ENCODE peak calls at places on chromosomes 13 and 19, in eight cellular contexts. C, L, I, N, D, J, S and W are unnamed samples.

GRCh38 chr13:113220877-113221276 is 11.5 kb downstream of the CUL4A start:
- DNase-seq in J (peak), N (no peak), D (no peak), L (no peak), I (peak), C (no peak), S (peak), W (no peak)

GRCh38 chr13:76829572-76830327 is 56.5 kb downstream of the KCTD12 start:
- DNase-seq in J (no peak), N (peak), L (no peak), I (peak), S (peak), D (peak), C (no peak), W (no peak)

GRCh38 chr19:52391135-52391534 is 6.5 kb upstream of the ZNF528 start:
- DNase-seq in C (no peak), J (no peak), D (no peak), L (no peak), N (no peak), I (no peak), S (no peak), W (no peak)

GRCh38 chr13:101209206-101209893 is 207.0 kb downstream of the NALCN start:
- DNase-seq in I (no peak), C (no peak), J (no peak), D (no peak), S (no peak), N (no peak), L (no peak), W (no peak)

GRCh38 chr13:90447735-90448103 is 899.8 kb upstream of the MIR17HG start:
- DNase-seq in J (peak), L (no peak), D (no peak), N (no peak), I (peak), C (no peak), S (no peak), W (peak)

GRCh38 chr19:13208131-13208963 is 58.1 kb downstream of the IER2 start:
- DNase-seq in C (no peak), N (peak), S (peak), I (peak), L (peak), D (peak), J (peak), W (peak)

GRCh38 chr13:110045202-110045601 is 258.8 kb upstream of the IRS2 start:
- DNase-seq in N (no peak), S (no peak), D (no peak), C (no peak), I (no peak), J (no peak), L (no peak), W (no peak)

GRCh38 chr13:44726214-44726613 is 150.1 kb upstream of the TSC22D1 start:
- DNase-seq in J (peak), N (no peak), L (no peak), S (no peak), I (peak), D (no peak), C (no peak), W (no peak)

GRCh38 chr19:17475541-17476115 is 5.3 kb downstream of the SLC27A1 start:
- DNase-seq in N (peak), I (peak), L (peak), S (peak), J (peak), C (peak), D (no peak), W (peak)

GRCh38 chr19:16889883-16890460 is 1.2 kb downstream of the F2RL3 start:
- DNase-seq in J (no peak), I (no peak), N (no peak), S (no peak), C (no peak), L (no peak), D (no peak), W (no peak)

GRCh38 chr19:35498984-35499383 is 8.7 kb upstream of the KRTDAP start:
- DNase-seq in I (no peak), D (no peak), N (no peak), C (no peak), L (no peak), S (no peak), J (no peak), W (no peak)

GRCh38 chr13:95067303-95067702 is 233.9 kb downstream of the ABCC4 start:
- DNase-seq in J (no peak), S (no peak), N (no peak), L (no peak), D (no peak), C (no peak), I (peak), W (peak)

GRCh38 chr13:112917731-112918130 is 51.3 kb upstream of the MCF2L start:
- DNase-seq in N (no peak), L (no peak), I (no peak), S (no peak), D (no peak), C (no peak), J (no peak), W (no peak)

GRCh38 chr19:38842439-38843174 is 7.2 kb downstream of the HNRNPL start:
- DNase-seq in I (no peak), L (no peak), S (no peak), C (no peak), N (no peak), J (no peak), D (no peak), W (no peak)

GRCh38 chr13:34347784-34348573 is 530.0 kb downstream of the RFC3 start:
- DNase-seq in C (no peak), D (no peak), S (no peak), I (no peak), L (peak), N (peak), J (peak), W (no peak)

GRCh38 chr13:19794552-19795143 is 11.9 kb upstream of the PSPC1 start:
- DNase-seq in D (no peak), I (no peak), S (no peak), N (no peak), J (no peak), L (no peak), C (no peak), W (no peak)

GRCh38 chr19:6030214-6030507 is 52.2 kb upstream of the RANBP3 start:
- DNase-seq in D (no peak), J (peak), S (no peak), N (no peak), L (no peak), C (no peak), I (peak), W (peak)

GRCh38 chr19:10815969-10816635 is 19.9 kb downstream of the TMED1 start:
- DNase-seq in S (no peak), J (peak), D (no peak), C (no peak), L (no peak), N (no peak), I (no peak), W (no peak)

GRCh38 chr13:31063734-31064133 is 98.0 kb downstream of the HSPH1 start:
- DNase-seq in I (no peak), J (no peak), C (no peak), L (no peak), N (no peak), D (no peak), S (no peak), W (no peak)

GRCh38 chr13:44854264-44855060 is 134.8 kb downstream of the NUFIP1 start:
- DNase-seq in J (no peak), I (no peak), D (no peak), L (no peak), S (peak), C (peak), N (peak), W (no peak)

GRCh38 chr19:2461751-2462634 is 5.2 kb upstream of the LMNB2 start:
- DNase-seq in I (peak), L (no peak), J (peak), C (peak), D (no peak), N (peak), S (peak), W (peak)

GRCh38 chr13:105291987-105292386 is 1243.5 kb downstream of the EFNB2 start:
- DNase-seq in J (no peak), S (no peak), N (no peak), L (no peak), I (no peak), D (no peak), C (no peak), W (no peak)

GRCh38 chr13:112926993-112927392 is 42.0 kb upstream of the MCF2L start:
- DNase-seq in D (no peak), L (no peak), N (no peak), I (no peak), C (no peak), S (no peak), J (no peak), W (no peak)

GRCh38 chr13:25117312-25117711 is 21.4 kb downstream of the PABPC3 start:
- DNase-seq in L (no peak), S (no peak), J (no peak), N (peak), I (no peak), D (no peak), C (no peak), W (no peak)

GRCh38 chr13:51501592-51502205 is 48.9 kb upstream of the INTS6 start:
- DNase-seq in N (no peak), D (no peak), S (no peak), J (peak), C (no peak), L (no peak), I (peak), W (peak)

GRCh38 chr13:30847697-30848307 is 58.3 kb upstream of the MEDAG start:
- DNase-seq in S (peak), J (peak), C (no peak), I (peak), N (no peak), L (no peak), D (peak), W (peak)

GRCh38 chr19:5561559-5561958 is 6.2 kb downstream of the TINCR start:
- DNase-seq in L (no peak), N (no peak), J (no peak), C (no peak), I (no peak), S (no peak), D (no peak), W (no peak)

GRCh38 chr13:95880346-95880745 is 172.9 kb downstream of the UGGT2 start:
- DNase-seq in N (no peak), J (peak), S (no peak), D (no peak), I (peak), C (no peak), L (no peak), W (peak)

GRCh38 chr13:31476753-31477152 is 262.6 kb upstream of the RXFP2 start:
- DNase-seq in L (no peak), I (peak), D (no peak), J (peak), S (no peak), N (no peak), C (no peak), W (peak)

GRCh38 chr13:44908266-44908665 is 81.0 kb downstream of the NUFIP1 start:
- DNase-seq in N (no peak), J (no peak), S (no peak), I (no peak), C (no peak), L (no peak), D (no peak), W (no peak)

GRCh38 chr19:32203161-32203560 is 142.2 kb upstream of the ZNF507 start:
- DNase-seq in D (no peak), L (no peak), N (no peak), S (no peak), J (no peak), I (no peak), C (no peak), W (no peak)

GRCh38 chr19:41546386-41546789 is 29.6 kb upstream of the CEACAM21 start:
- DNase-seq in C (no peak), J (no peak), L (no peak), I (no peak), D (no peak), S (peak), N (no peak), W (no peak)

GRCh38 chr13:98941118-98941517 is 36.7 kb downstream of the DOCK9 start:
- DNase-seq in N (no peak), S (no peak), D (no peak), J (no peak), I (no peak), L (no peak), C (no peak), W (no peak)

GRCh38 chr19:46232468-46232867 is 2.9 kb downstream of the IGFL1 start:
- DNase-seq in L (no peak), C (no peak), D (no peak), S (no peak), J (no peak), I (no peak), N (no peak), W (no peak)

GRCh38 chr13:67740871-67741475 is 510.8 kb upstream of the PCDH9 start:
- DNase-seq in S (no peak), J (no peak), I (peak), D (no peak), C (no peak), L (no peak), N (no peak), W (no peak)

GRCh38 chr13:52195052-52195837 is 35.8 kb upstream of the NEK3 start:
- DNase-seq in N (peak), I (peak), C (no peak), D (peak), S (peak), L (peak), J (peak), W (peak)

GRCh38 chr19:14582894-14583340 is at the start of gene CLEC17A:
- DNase-seq in N (no peak), L (no peak), D (no peak), C (no peak), J (no peak), S (no peak), I (no peak), W (no peak)

GRCh38 chr13:28471408-28471807 is 23.5 kb downstream of the FLT1 start:
- DNase-seq in J (no peak), L (no peak), C (no peak), D (no peak), N (no peak), I (no peak), S (no peak), W (no peak)

GRCh38 chr19:17450264-17451075 is 2.0 kb upstream of the TMEM221 start:
- DNase-seq in J (no peak), L (no peak), D (no peak), C (no peak), S (no peak), I (no peak), N (no peak), W (no peak)

GRCh38 chr19:55443045-55443823 is at the start of gene SHISA7:
- DNase-seq in I (no peak), L (no peak), J (no peak), D (no peak), C (no peak), S (no peak), N (no peak), W (no peak)

DNA sequence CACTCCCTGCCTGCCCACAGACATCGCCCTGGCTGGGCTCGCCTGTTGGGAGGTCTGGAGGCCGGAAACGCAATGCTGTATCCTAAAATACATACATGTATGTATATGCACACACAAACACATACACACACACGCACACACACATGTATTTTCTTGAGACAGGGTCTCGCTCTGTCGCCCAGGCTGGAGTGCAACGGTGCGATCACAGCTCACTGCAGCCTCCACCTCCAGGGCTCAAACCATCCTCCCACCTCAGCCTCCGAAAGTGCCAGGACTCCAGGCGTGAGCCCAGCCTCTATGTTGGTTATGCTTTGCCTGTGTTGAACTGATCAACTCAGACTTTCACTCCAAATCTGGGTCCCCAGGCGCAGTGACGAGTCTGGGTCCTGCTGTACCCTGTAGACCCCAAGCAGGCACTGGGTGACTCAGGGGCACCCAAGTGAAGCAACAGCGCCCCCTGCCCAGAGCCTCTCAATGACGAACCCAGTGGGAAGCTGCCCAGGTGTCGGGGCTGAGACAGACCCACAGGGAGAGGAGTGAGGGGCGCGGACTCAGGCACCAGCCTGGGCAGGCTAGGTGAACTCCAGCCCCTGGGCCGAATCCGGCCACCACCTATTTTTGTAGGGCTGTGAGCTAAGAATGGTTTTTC is 27.4 kb upstream of the CACTIN start:
- DNase-seq in I (no peak), L (no peak), N (no peak), S (no peak), J (no peak), D (no peak), C (no peak), W (no peak)
- TF ChIP-seq CTCF in I (no peak), L (no peak), N (no peak), S (no peak), J (peak), D (no peak), C (peak), W (peak)

DNA sequence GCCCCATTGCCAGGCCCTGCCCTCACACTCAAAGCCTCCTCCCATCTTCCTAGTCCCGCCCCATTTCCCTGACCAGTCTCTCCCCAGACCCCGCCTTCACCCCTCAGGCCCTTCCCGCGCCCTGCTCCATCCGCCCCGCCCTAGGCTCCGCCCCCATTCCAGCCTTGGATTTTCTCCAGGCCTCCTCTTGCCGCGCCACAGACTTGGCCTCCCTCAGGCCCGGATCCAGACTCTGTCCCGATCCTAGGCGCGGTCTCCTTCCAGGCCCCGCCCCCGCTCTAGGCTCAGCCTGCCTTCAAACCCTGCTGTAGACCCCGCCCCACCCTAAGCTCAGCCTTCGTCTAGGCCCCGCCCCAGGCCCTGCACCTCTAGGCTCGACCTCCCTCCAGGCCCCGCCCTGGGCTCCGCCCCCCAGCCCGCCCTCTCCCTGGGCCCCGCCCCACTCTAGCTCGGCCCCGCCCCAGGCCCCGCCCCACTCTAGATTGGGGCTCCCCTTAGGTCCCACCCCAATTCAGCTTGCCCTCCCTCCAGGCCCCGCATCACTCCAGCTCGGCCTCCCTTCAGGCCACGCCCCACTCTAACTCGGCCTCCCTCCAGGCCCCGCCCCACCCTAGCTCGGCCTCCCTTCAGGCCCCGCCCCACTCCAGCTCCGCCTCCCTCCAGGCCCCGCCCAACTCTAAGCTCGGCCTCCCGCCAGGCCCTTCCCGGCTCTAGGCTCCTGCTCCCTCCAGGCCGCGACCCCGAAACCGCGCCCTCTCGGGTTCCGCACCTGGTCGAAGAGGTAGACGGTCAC is 18.5 kb downstream of the LMTK3 start:
- DNase-seq in D (peak), I (peak), L (peak), N (peak), S (peak), C (peak), J (peak), W (peak)
- H3K4me3 ChIP-seq in D (peak), I (peak), L (peak), N (peak), S (peak), C (peak), J (peak), W (peak)

GRCh38 chr13:69565334-69565733 is 542.3 kb upstream of the ATXN8OS start:
- DNase-seq in I (peak), J (peak), D (no peak), C (no peak), S (no peak), N (no peak), L (no peak), W (peak)
- TF ChIP-seq CTCF in I (no peak), J (peak), D (no peak), C (no peak), S (no peak), N (no peak), L (no peak), W (peak)

DNA sequence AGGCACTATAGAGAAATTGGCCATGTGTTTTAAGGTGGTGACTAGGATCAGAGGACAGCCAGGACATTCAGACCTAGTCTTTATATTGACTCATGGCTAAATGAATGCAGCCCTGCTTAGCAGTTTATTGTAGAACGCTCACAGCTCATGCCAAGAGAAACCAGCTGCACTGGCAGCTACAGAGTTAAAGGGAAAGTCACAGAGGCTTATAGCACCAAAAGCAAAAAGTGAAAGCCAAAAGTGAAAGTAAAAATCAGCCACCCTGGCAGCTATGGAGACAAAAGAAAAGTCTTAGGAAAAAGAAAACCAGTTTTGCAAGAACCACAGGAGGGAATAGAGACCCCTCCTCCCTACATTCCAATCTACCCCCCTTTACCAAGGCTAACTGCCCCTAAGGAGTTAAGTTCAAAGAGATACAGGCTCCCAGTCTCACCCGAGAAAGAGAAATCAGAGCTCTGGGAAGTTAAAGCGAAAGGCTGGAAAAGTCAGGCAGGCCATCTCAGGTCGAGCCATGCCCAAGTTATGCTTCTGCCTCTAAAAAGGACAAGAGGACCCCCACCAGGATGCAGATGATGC is 99.0 kb downstream of the ZNF429 start:
- DNase-seq in J (peak), I (peak), L (no peak), S (peak), D (no peak), N (no peak), C (peak), W (peak)
- H3K4me3 ChIP-seq in J (peak), I (peak), L (peak), S (peak), D (peak), N (peak), C (peak), W (peak)

GRCh38 chr19:44890366-44891015 is 563 bp upstream of the TOMM40 start:
- DNase-seq in D (no peak), J (peak), C (no peak), I (peak), N (no peak), L (peak), S (peak), W (peak)
- TF ChIP-seq CTCF in D (no peak), J (no peak), C (no peak), I (no peak), N (peak), L (no peak), S (no peak), W (no peak)